ENCODE peak calls at places on chromosomes 5 and 9, in six cellular contexts. One of them, this sample, is unnamed.

GRCh38 chr9:114383866-114384231 is 3.9 kb downstream of the AKNA start:
- DNase-seq in omental fat pad: no peak
- DNase-seq in uterus: no peak
- DNase-seq in ovary: no peak
- DNase-seq in CD8-positive, alpha-beta T cell: peak; percentile 51
- DNase-seq in psoas muscle: no peak
- DNase-seq in this sample: no peak

GRCh38 chr9:33469891-33470290 is 3.8 kb downstream of the NOL6 start:
- DNase-seq in omental fat pad: no peak
- DNase-seq in CD8-positive, alpha-beta T cell: no peak
- DNase-seq in psoas muscle: no peak
- DNase-seq in ovary: no peak
- DNase-seq in uterus: no peak
- DNase-seq in this sample: no peak

GRCh38 chr9:81874228-81874627 is 54.0 kb upstream of the SPATA31D4 start:
- DNase-seq in ovary: no peak
- DNase-seq in uterus: no peak
- DNase-seq in psoas muscle: no peak
- DNase-seq in CD8-positive, alpha-beta T cell: no peak
- DNase-seq in omental fat pad: no peak
- DNase-seq in this sample: no peak

GRCh38 chr9:21357479-21358290 is 7.0 kb upstream of the IFNA6 start:
- DNase-seq in uterus: no peak
- DNase-seq in CD8-positive, alpha-beta T cell: no peak
- DNase-seq in ovary: no peak
- DNase-seq in psoas muscle: no peak
- DNase-seq in omental fat pad: no peak
- DNase-seq in this sample: no peak

GRCh38 chr5:58143757-58144156 is 316.1 kb downstream of the PLK2 start:
- DNase-seq in CD8-positive, alpha-beta T cell: no peak
- DNase-seq in psoas muscle: no peak
- DNase-seq in omental fat pad: no peak
- DNase-seq in uterus: no peak
- DNase-seq in ovary: no peak
- DNase-seq in this sample: no peak

GRCh38 chr5:111930407-111930806 is 173.4 kb upstream of the NREP start:
- DNase-seq in CD8-positive, alpha-beta T cell: no peak
- DNase-seq in ovary: no peak
- DNase-seq in uterus: no peak
- DNase-seq in psoas muscle: no peak
- DNase-seq in omental fat pad: no peak
- DNase-seq in this sample: no peak

GRCh38 chr9:137650259-137650658 is 31.5 kb downstream of the EHMT1 start:
- DNase-seq in psoas muscle: no peak
- DNase-seq in CD8-positive, alpha-beta T cell: no peak
- DNase-seq in omental fat pad: no peak
- DNase-seq in uterus: no peak
- DNase-seq in ovary: no peak
- DNase-seq in this sample: no peak

GRCh38 chr5:52024363-52024762 is 641.1 kb downstream of the ISL1 start:
- DNase-seq in CD8-positive, alpha-beta T cell: no peak
- DNase-seq in psoas muscle: no peak
- DNase-seq in uterus: no peak
- DNase-seq in omental fat pad: no peak
- DNase-seq in ovary: no peak
- DNase-seq in this sample: no peak

GRCh38 chr5:108003178-108003577 is 332.4 kb upstream of the EFNA5 start:
- DNase-seq in psoas muscle: no peak
- DNase-seq in uterus: no peak
- DNase-seq in CD8-positive, alpha-beta T cell: no peak
- DNase-seq in ovary: no peak
- DNase-seq in omental fat pad: no peak
- DNase-seq in this sample: peak; percentile 8

GRCh38 chr5:149127394-149127955 is 13.8 kb upstream of the ABLIM3 start:
- DNase-seq in CD8-positive, alpha-beta T cell: no peak
- DNase-seq in psoas muscle: no peak
- DNase-seq in omental fat pad: no peak
- DNase-seq in uterus: no peak
- DNase-seq in ovary: no peak
- DNase-seq in this sample: no peak

GRCh38 chr9:35279946-35280345 is 118.1 kb downstream of the UNC13B start:
- DNase-seq in CD8-positive, alpha-beta T cell: no peak
- DNase-seq in psoas muscle: no peak
- DNase-seq in ovary: no peak
- DNase-seq in uterus: no peak
- DNase-seq in omental fat pad: no peak
- DNase-seq in this sample: no peak

GRCh38 chr5:136613243-136613642 is 247.9 kb upstream of the TRPC7 start:
- DNase-seq in ovary: no peak
- DNase-seq in CD8-positive, alpha-beta T cell: no peak
- DNase-seq in omental fat pad: no peak
- DNase-seq in uterus: no peak
- DNase-seq in psoas muscle: no peak
- DNase-seq in this sample: no peak

GRCh38 chr5:17252543-17252942 is 35.1 kb downstream of the BASP1 start:
- DNase-seq in omental fat pad: no peak
- DNase-seq in psoas muscle: no peak
- DNase-seq in ovary: no peak
- DNase-seq in uterus: no peak
- DNase-seq in CD8-positive, alpha-beta T cell: no peak
- DNase-seq in this sample: no peak

GRCh38 chr5:17243287-17244063 is 26.0 kb downstream of the BASP1 start:
- DNase-seq in uterus: no peak
- DNase-seq in omental fat pad: no peak
- DNase-seq in ovary: no peak
- DNase-seq in psoas muscle: no peak
- DNase-seq in CD8-positive, alpha-beta T cell: no peak
- DNase-seq in this sample: no peak

DNA sequence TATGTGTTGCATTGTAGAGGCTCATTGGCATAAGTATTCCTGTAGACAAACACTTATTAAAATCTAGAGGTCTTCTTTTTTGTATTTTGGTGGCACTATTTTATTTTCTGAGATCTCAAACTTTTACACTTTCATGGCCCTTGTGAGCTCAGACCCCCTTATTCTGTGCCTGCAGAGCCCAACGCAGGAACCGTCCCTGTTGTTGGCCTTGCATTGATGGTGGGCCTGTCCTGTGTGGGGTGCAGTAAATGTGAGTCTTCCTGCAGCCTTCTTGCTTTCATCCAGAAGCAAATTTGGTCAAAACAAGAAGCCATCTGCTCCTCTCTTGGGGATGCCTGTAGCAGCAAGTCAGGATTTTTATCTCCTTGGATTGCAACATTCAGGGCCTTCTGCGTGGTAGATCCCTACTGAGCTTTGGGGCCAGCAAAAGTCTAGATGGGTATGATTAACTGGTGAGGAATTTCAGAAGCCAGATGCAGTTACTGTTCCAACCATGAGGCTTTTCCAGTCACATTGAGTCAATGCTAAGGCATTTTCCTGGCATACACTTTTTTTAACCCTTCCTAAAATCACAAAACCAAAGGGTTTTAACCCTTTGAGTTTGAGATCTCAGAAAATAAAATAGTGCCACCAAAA is 31.7 kb downstream of the BASP1 start:
- DNase-seq in omental fat pad: no peak
- DNase-seq in ovary: no peak
- DNase-seq in uterus: no peak
- DNase-seq in psoas muscle: no peak
- DNase-seq in CD8-positive, alpha-beta T cell: no peak
- DNase-seq in this sample: peak; percentile 16
- TF ChIP-seq CTCF in omental fat pad: no peak
- TF ChIP-seq CTCF in ovary: no peak
- TF ChIP-seq CTCF in uterus: no peak
- TF ChIP-seq CTCF in psoas muscle: no peak
- TF ChIP-seq CTCF in CD8-positive, alpha-beta T cell: no peak
- TF ChIP-seq CTCF in this sample: no peak

GRCh38 chr9:129676970-129677369 is 11.5 kb downstream of the PRRX2 start:
- DNase-seq in omental fat pad: no peak
- DNase-seq in CD8-positive, alpha-beta T cell: no peak
- DNase-seq in ovary: no peak
- DNase-seq in uterus: no peak
- DNase-seq in psoas muscle: peak; percentile 44
- DNase-seq in this sample: no peak
- TF ChIP-seq CTCF in omental fat pad: no peak
- TF ChIP-seq CTCF in CD8-positive, alpha-beta T cell: no peak
- TF ChIP-seq CTCF in ovary: no peak
- TF ChIP-seq CTCF in uterus: no peak
- TF ChIP-seq CTCF in psoas muscle: no peak
- TF ChIP-seq CTCF in this sample: no peak

DNA sequence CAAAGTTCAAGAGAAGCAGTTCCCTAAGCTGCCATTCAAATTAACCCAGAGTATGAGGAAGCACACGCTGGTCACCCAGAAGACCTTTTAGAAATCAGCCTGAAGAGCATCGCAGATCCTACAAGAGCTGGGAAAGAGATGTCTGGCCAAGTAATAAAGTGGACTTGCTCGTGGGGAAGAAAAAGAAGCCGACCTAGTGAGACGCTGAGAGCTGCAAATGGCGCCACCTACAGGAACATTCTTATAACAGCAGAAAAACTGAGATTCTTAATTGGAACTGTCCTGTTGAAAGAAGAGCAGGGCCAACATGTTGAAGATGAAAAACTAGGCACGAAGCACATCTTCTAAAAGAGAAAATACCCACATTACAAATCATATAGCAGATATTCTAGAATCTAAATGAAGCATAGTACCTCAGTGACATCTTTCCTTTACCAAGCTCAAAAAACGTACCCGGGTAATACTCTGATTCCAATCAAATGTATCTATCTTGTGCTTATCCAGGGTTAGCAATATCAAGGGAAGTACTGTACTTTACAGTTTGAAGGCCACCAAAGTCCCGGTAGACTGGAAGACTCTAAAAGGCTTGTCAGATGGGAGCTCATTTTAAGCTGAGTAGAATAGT is 3.9 kb upstream of the GNAQ start:
- DNase-seq in omental fat pad: no peak
- DNase-seq in ovary: peak; percentile 70
- DNase-seq in CD8-positive, alpha-beta T cell: peak; percentile 42
- DNase-seq in psoas muscle: peak; percentile 21
- DNase-seq in uterus: peak; percentile 57
- DNase-seq in this sample: peak; percentile 47
- TF ChIP-seq CTCF in omental fat pad: peak; percentile 85
- TF ChIP-seq CTCF in ovary: peak; percentile 69
- TF ChIP-seq CTCF in CD8-positive, alpha-beta T cell: peak; percentile 88
- TF ChIP-seq CTCF in psoas muscle: peak; percentile 90
- TF ChIP-seq CTCF in uterus: peak; percentile 87
- TF ChIP-seq CTCF in this sample: no peak

DNA sequence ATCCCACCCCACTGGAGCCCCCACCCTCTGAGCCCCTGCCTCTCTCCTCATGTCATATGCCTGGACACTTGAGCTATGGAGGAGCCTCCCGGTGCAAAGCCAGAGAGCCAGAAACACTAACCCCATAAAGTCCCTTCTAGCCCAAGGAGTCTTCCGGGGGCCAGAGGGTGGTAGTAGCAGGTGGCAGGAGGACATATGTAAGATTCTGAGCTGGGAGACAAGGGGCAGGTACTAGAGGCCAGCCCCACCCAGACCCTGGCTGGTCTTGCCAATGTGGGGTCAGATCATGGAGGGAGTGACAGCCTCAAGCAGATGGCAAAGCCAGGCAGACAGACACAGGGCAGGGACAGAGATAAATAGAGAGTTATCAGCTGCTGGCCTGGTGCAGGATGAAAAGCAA is 63.4 kb downstream of the PSD2 start:
- DNase-seq in omental fat pad: no peak
- DNase-seq in psoas muscle: no peak
- DNase-seq in uterus: no peak
- DNase-seq in ovary: no peak
- DNase-seq in CD8-positive, alpha-beta T cell: no peak
- DNase-seq in this sample: no peak
- TF ChIP-seq CTCF in omental fat pad: no peak
- TF ChIP-seq CTCF in psoas muscle: no peak
- TF ChIP-seq CTCF in uterus: no peak
- TF ChIP-seq CTCF in ovary: no peak
- TF ChIP-seq CTCF in CD8-positive, alpha-beta T cell: no peak
- TF ChIP-seq CTCF in this sample: no peak

DNA sequence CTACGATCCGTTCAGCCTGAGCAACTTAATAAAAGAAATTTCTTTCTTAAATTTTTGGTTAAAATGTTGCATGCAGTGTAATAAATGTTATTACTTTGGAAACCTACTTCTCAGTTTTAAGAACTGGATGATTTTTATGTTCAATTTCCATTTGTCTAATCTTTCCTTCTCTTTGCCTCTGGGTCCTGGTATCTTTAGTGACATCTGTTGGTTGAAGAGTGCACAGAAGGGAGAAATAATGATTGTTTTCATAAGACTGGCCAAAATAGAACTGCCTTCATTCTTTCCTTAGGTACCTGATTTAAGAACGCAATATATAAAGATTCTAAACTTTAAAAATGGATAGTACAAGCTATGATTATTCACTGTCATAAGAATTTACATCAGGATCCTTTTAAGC is 83.0 kb upstream of the TLX3 start:
- DNase-seq in omental fat pad: no peak
- DNase-seq in ovary: no peak
- DNase-seq in psoas muscle: no peak
- DNase-seq in uterus: no peak
- DNase-seq in CD8-positive, alpha-beta T cell: no peak
- DNase-seq in this sample: no peak
- TF ChIP-seq CTCF in omental fat pad: no peak
- TF ChIP-seq CTCF in ovary: no peak
- TF ChIP-seq CTCF in psoas muscle: no peak
- TF ChIP-seq CTCF in uterus: no peak
- TF ChIP-seq CTCF in CD8-positive, alpha-beta T cell: no peak
- TF ChIP-seq CTCF in this sample: no peak